ENCODE peak calls at places on chromosome 17, in four cellular contexts. N is AG09309; B is CD4-positive, alpha-beta T cell; Q is mesenteric fat pad. E is an unnamed sample.

GRCh38 chr17:70622382-70623260 is 453.3 kb downstream of the KCNJ2 start:
- DNase-seq in N (no peak), B (no peak), Q (no peak), E (no peak)

GRCh38 chr17:61420128-61420527 is 20.5 kb downstream of the TBX2 start:
- DNase-seq in N (no peak), B (no peak), Q (no peak), E (no peak)

GRCh38 chr17:83079766-83080616 is 582 bp downstream of the METRNL start:
- DNase-seq in N (no peak), B (no peak), Q (no peak), E (no peak)

GRCh38 chr17:10197721-10198508 is 491 bp downstream of the GAS7 start:
- DNase-seq in N (no peak), B (no peak), Q (no peak), E (no peak)

GRCh38 chr17:31489295-31490018 is 98.0 kb downstream of the RAB11FIP4 start:
- DNase-seq in N (no peak), B (peak), Q (no peak), E (no peak)

GRCh38 chr17:80939151-80940145 is 52.2 kb upstream of the CHMP6 start:
- DNase-seq in N (no peak), B (no peak), Q (no peak), E (no peak)

GRCh38 chr17:57355090-57355859 is 99.0 kb downstream of the MSI2 start:
- DNase-seq in N (no peak), B (no peak), Q (no peak), E (no peak)

GRCh38 chr17:77445030-77445907 is 304.5 kb downstream of the SEC14L1 start:
- DNase-seq in N (no peak), B (peak), Q (no peak), E (peak)

GRCh38 chr17:59372138-59372751 is 40.8 kb downstream of the YPEL2 start:
- DNase-seq in N (peak), B (no peak), Q (no peak), E (no peak)

GRCh38 chr17:81537856-81538555 is 9.8 kb downstream of the FSCN2 start:
- DNase-seq in N (no peak), B (no peak), Q (no peak), E (no peak)

GRCh38 chr17:52410781-52411180 is 252.3 kb upstream of the CA10 start:
- DNase-seq in N (no peak), B (no peak), Q (no peak), E (no peak)

GRCh38 chr17:962650-963049 is 16.9 kb downstream of the NXN start:
- DNase-seq in N (no peak), B (no peak), Q (no peak), E (no peak)

GRCh38 chr17:7885357-7886226 is 3.0 kb upstream of the CHD3 start:
- DNase-seq in N (no peak), B (peak), Q (no peak), E (peak)

GRCh38 chr17:17849147-17849820 is 12.5 kb upstream of the SREBF1 start:
- DNase-seq in N (no peak), B (peak), Q (no peak), E (peak)

GRCh38 chr17:73210002-73210678 is 17.3 kb downstream of the COG1 start:
- DNase-seq in N (no peak), B (no peak), Q (no peak), E (no peak)

GRCh38 chr17:65514541-65514940 is 46.9 kb downstream of the AXIN2 start:
- DNase-seq in N (no peak), B (no peak), Q (no peak), E (peak)

GRCh38 chr17:33200116-33200515 is 93.0 kb downstream of the ASIC2 start:
- DNase-seq in N (no peak), B (no peak), Q (no peak), E (no peak)

GRCh38 chr17:68053237-68054030 is 17.9 kb downstream of the KPNA2 start:
- DNase-seq in N (peak), B (no peak), Q (peak), E (no peak)

GRCh38 chr17:48110722-48111121 is 3.2 kb downstream of the SNX11 start:
- DNase-seq in N (no peak), B (no peak), Q (no peak), E (no peak)

GRCh38 chr17:76793775-76794174 is 55.9 kb downstream of the MFSD11 start:
- DNase-seq in N (no peak), B (no peak), Q (no peak), E (no peak)

GRCh38 chr17:75319818-75320691 is 30.8 kb upstream of the SLC25A19 start:
- DNase-seq in N (peak), B (no peak), Q (no peak), E (no peak)

GRCh38 chr17:1480747-1481465 is 11.6 kb downstream of the MYO1C start:
- DNase-seq in N (no peak), B (no peak), Q (no peak), E (no peak)

GRCh38 chr17:31550389-31551056 is 159.0 kb downstream of the RAB11FIP4 start:
- DNase-seq in N (no peak), B (no peak), Q (no peak), E (no peak)

GRCh38 chr17:39677581-39678339 is 9.5 kb downstream of the PNMT start:
- DNase-seq in N (no peak), B (no peak), Q (no peak), E (no peak)

GRCh38 chr17:48542956-48543853 is 1.7 kb downstream of the HOXB2 start:
- DNase-seq in N (no peak), B (peak), Q (no peak), E (peak)

GRCh38 chr17:66354981-66355380 is 52.6 kb downstream of the PRKCA start:
- DNase-seq in N (no peak), B (no peak), Q (no peak), E (no peak)

GRCh38 chr17:80706454-80706853 is 161.8 kb downstream of the RPTOR start:
- DNase-seq in N (no peak), B (no peak), Q (no peak), E (no peak)

GRCh38 chr17:83189673-83190385 is 110.4 kb downstream of the METRNL start:
- DNase-seq in N (no peak), B (no peak), Q (peak), E (no peak)

GRCh38 chr17:81334419-81334896 is 39.4 kb upstream of the SLC38A10 start:
- DNase-seq in N (no peak), B (no peak), Q (no peak), E (no peak)

GRCh38 chr17:65629234-65629690 is 67.8 kb upstream of the AXIN2 start:
- DNase-seq in N (no peak), B (no peak), Q (no peak), E (no peak)

GRCh38 chr17:63316100-63316499 is 130.0 kb downstream of the CYB561 start:
- DNase-seq in N (no peak), B (no peak), Q (no peak), E (no peak)

GRCh38 chr17:45705123-45706009 is 78.8 kb upstream of the CRHR1 start:
- DNase-seq in N (no peak), B (no peak), Q (no peak), E (no peak)

GRCh38 chr17:41689497-41690299 is 1.0 kb downstream of the EIF1 start:
- DNase-seq in N (no peak), B (peak), Q (no peak), E (no peak)